ENCODE peak calls at places on chromosome 6, in eight cellular contexts. One of them, this sample, is unnamed.

GRCh38 chr6:152273002-152273401 is 364.2 kb downstream of the SYNE1 start:
- DNase-seq in left colon: peak
- DNase-seq in heart left ventricle: no peak
- DNase-seq in fibroblast of the conjunctiva: peak
- DNase-seq in NCI-H146: no peak
- DNase-seq in NCI-H1417: no peak
- DNase-seq in foreskin fibroblast: peak
- DNase-seq in GM23248: peak
- DNase-seq in this sample: peak

GRCh38 chr6:136072691-136073090 is 177.4 kb downstream of the MTFR2 start:
- DNase-seq in GM23248: no peak
- DNase-seq in left colon: no peak
- DNase-seq in NCI-H1417: no peak
- DNase-seq in heart left ventricle: no peak
- DNase-seq in NCI-H146: no peak
- DNase-seq in foreskin fibroblast: no peak
- DNase-seq in fibroblast of the conjunctiva: no peak
- DNase-seq in this sample: no peak

GRCh38 chr6:81821449-81821848 is 69.0 kb upstream of the TENT5A start:
- DNase-seq in NCI-H1417: no peak
- DNase-seq in fibroblast of the conjunctiva: no peak
- DNase-seq in left colon: no peak
- DNase-seq in heart left ventricle: no peak
- DNase-seq in NCI-H146: no peak
- DNase-seq in foreskin fibroblast: no peak
- DNase-seq in GM23248: no peak
- DNase-seq in this sample: no peak

GRCh38 chr6:88208736-88209135 is 42.6 kb upstream of the CNR1 start:
- DNase-seq in heart left ventricle: no peak
- DNase-seq in NCI-H146: no peak
- DNase-seq in fibroblast of the conjunctiva: no peak
- DNase-seq in foreskin fibroblast: no peak
- DNase-seq in NCI-H1417: no peak
- DNase-seq in left colon: no peak
- DNase-seq in GM23248: no peak
- DNase-seq in this sample: no peak

GRCh38 chr6:158002249-158002950 is 20.7 kb downstream of the SYNJ2 start:
- DNase-seq in NCI-H1417: no peak
- DNase-seq in foreskin fibroblast: no peak
- DNase-seq in fibroblast of the conjunctiva: no peak
- DNase-seq in left colon: peak
- DNase-seq in NCI-H146: no peak
- DNase-seq in GM23248: peak
- DNase-seq in heart left ventricle: no peak
- DNase-seq in this sample: no peak

GRCh38 chr6:130766239-130767144 is 60.7 kb upstream of the SMLR1 start:
- DNase-seq in heart left ventricle: no peak
- DNase-seq in NCI-H146: no peak
- DNase-seq in NCI-H1417: no peak
- DNase-seq in foreskin fibroblast: no peak
- DNase-seq in left colon: no peak
- DNase-seq in fibroblast of the conjunctiva: no peak
- DNase-seq in GM23248: no peak
- DNase-seq in this sample: no peak

GRCh38 chr6:38599261-38599660 is 40.5 kb downstream of the BTBD9 start:
- DNase-seq in foreskin fibroblast: no peak
- DNase-seq in GM23248: no peak
- DNase-seq in NCI-H146: no peak
- DNase-seq in fibroblast of the conjunctiva: no peak
- DNase-seq in NCI-H1417: no peak
- DNase-seq in left colon: no peak
- DNase-seq in heart left ventricle: no peak
- DNase-seq in this sample: no peak

GRCh38 chr6:125781307-125781868 is 9.4 kb upstream of the NCOA7 start:
- DNase-seq in fibroblast of the conjunctiva: no peak
- DNase-seq in foreskin fibroblast: peak
- DNase-seq in GM23248: peak
- DNase-seq in heart left ventricle: no peak
- DNase-seq in NCI-H1417: no peak
- DNase-seq in NCI-H146: peak
- DNase-seq in left colon: no peak
- DNase-seq in this sample: peak

GRCh38 chr6:163438940-163439335 is 24.4 kb downstream of the QKI start:
- DNase-seq in NCI-H146: peak
- DNase-seq in NCI-H1417: peak
- DNase-seq in heart left ventricle: peak
- DNase-seq in left colon: peak
- DNase-seq in GM23248: peak
- DNase-seq in fibroblast of the conjunctiva: no peak
- DNase-seq in foreskin fibroblast: no peak
- DNase-seq in this sample: no peak

GRCh38 chr6:112470950-112471349 is 123.8 kb downstream of the RFPL4B start:
- DNase-seq in NCI-H146: no peak
- DNase-seq in left colon: no peak
- DNase-seq in heart left ventricle: no peak
- DNase-seq in GM23248: no peak
- DNase-seq in NCI-H1417: no peak
- DNase-seq in fibroblast of the conjunctiva: no peak
- DNase-seq in foreskin fibroblast: no peak
- DNase-seq in this sample: no peak

GRCh38 chr6:108592371-108593337 is 31.9 kb downstream of the FOXO3 start:
- DNase-seq in heart left ventricle: no peak
- DNase-seq in foreskin fibroblast: peak
- DNase-seq in NCI-H1417: peak
- DNase-seq in GM23248: peak
- DNase-seq in fibroblast of the conjunctiva: no peak
- DNase-seq in NCI-H146: peak
- DNase-seq in left colon: peak
- DNase-seq in this sample: peak

GRCh38 chr6:169853196-169854082 is 102.0 kb downstream of the ERMARD start:
- DNase-seq in fibroblast of the conjunctiva: no peak
- DNase-seq in GM23248: no peak
- DNase-seq in NCI-H1417: no peak
- DNase-seq in heart left ventricle: no peak
- DNase-seq in foreskin fibroblast: no peak
- DNase-seq in left colon: no peak
- DNase-seq in NCI-H146: no peak
- DNase-seq in this sample: no peak

GRCh38 chr6:69732640-69733039 is 64.2 kb downstream of the LMBRD1 start:
- DNase-seq in heart left ventricle: no peak
- DNase-seq in GM23248: peak
- DNase-seq in NCI-H1417: no peak
- DNase-seq in fibroblast of the conjunctiva: no peak
- DNase-seq in left colon: no peak
- DNase-seq in NCI-H146: no peak
- DNase-seq in foreskin fibroblast: peak
- DNase-seq in this sample: no peak

GRCh38 chr6:12291785-12292604 is 1.8 kb downstream of the EDN1 start:
- DNase-seq in heart left ventricle: no peak
- DNase-seq in foreskin fibroblast: peak
- DNase-seq in NCI-H1417: no peak
- DNase-seq in fibroblast of the conjunctiva: no peak
- DNase-seq in left colon: peak
- DNase-seq in NCI-H146: no peak
- DNase-seq in GM23248: peak
- DNase-seq in this sample: no peak

GRCh38 chr6:168221000-168221399 is 98.6 kb downstream of the DACT2 start:
- DNase-seq in heart left ventricle: no peak
- DNase-seq in GM23248: no peak
- DNase-seq in fibroblast of the conjunctiva: no peak
- DNase-seq in foreskin fibroblast: no peak
- DNase-seq in NCI-H1417: no peak
- DNase-seq in NCI-H146: no peak
- DNase-seq in left colon: no peak
- DNase-seq in this sample: no peak

GRCh38 chr6:53792016-53792415 is 2.8 kb upstream of the LRRC1 start:
- DNase-seq in foreskin fibroblast: no peak
- DNase-seq in fibroblast of the conjunctiva: no peak
- DNase-seq in NCI-H1417: no peak
- DNase-seq in heart left ventricle: no peak
- DNase-seq in left colon: no peak
- DNase-seq in GM23248: peak
- DNase-seq in NCI-H146: no peak
- DNase-seq in this sample: no peak

GRCh38 chr6:159985296-159985940 is 16.5 kb downstream of the IGF2R start:
- DNase-seq in GM23248: peak
- DNase-seq in NCI-H1417: no peak
- DNase-seq in left colon: no peak
- DNase-seq in NCI-H146: no peak
- DNase-seq in foreskin fibroblast: peak
- DNase-seq in fibroblast of the conjunctiva: no peak
- DNase-seq in heart left ventricle: no peak
- DNase-seq in this sample: no peak

GRCh38 chr6:21506126-21506525 is 87.4 kb upstream of the SOX4 start:
- DNase-seq in GM23248: no peak
- DNase-seq in left colon: no peak
- DNase-seq in NCI-H1417: no peak
- DNase-seq in fibroblast of the conjunctiva: no peak
- DNase-seq in heart left ventricle: no peak
- DNase-seq in foreskin fibroblast: no peak
- DNase-seq in NCI-H146: no peak
- DNase-seq in this sample: no peak

GRCh38 chr6:122953766-122954165 is 42.3 kb upstream of the CLVS2 start:
- DNase-seq in left colon: no peak
- DNase-seq in NCI-H1417: no peak
- DNase-seq in GM23248: no peak
- DNase-seq in foreskin fibroblast: no peak
- DNase-seq in NCI-H146: no peak
- DNase-seq in heart left ventricle: no peak
- DNase-seq in fibroblast of the conjunctiva: no peak
- DNase-seq in this sample: no peak

GRCh38 chr6:79984261-79984660 is 20.2 kb upstream of the TTK start:
- DNase-seq in heart left ventricle: no peak
- DNase-seq in GM23248: peak
- DNase-seq in foreskin fibroblast: peak
- DNase-seq in fibroblast of the conjunctiva: no peak
- DNase-seq in left colon: peak
- DNase-seq in NCI-H1417: peak
- DNase-seq in NCI-H146: no peak
- DNase-seq in this sample: no peak

GRCh38 chr6:168493976-168494375 is 53.0 kb downstream of the SMOC2 start:
- DNase-seq in NCI-H146: no peak
- DNase-seq in heart left ventricle: no peak
- DNase-seq in fibroblast of the conjunctiva: no peak
- DNase-seq in NCI-H1417: no peak
- DNase-seq in foreskin fibroblast: no peak
- DNase-seq in left colon: no peak
- DNase-seq in GM23248: no peak
- DNase-seq in this sample: no peak

GRCh38 chr6:128567029-128567428 is 46.6 kb upstream of the PTPRK start:
- DNase-seq in fibroblast of the conjunctiva: no peak
- DNase-seq in left colon: no peak
- DNase-seq in NCI-H146: no peak
- DNase-seq in GM23248: peak
- DNase-seq in heart left ventricle: no peak
- DNase-seq in foreskin fibroblast: peak
- DNase-seq in NCI-H1417: no peak
- DNase-seq in this sample: peak

GRCh38 chr6:39113788-39114187 is 1.2 kb downstream of the SAYSD1 start:
- DNase-seq in NCI-H1417: no peak
- DNase-seq in foreskin fibroblast: no peak
- DNase-seq in left colon: no peak
- DNase-seq in NCI-H146: no peak
- DNase-seq in heart left ventricle: no peak
- DNase-seq in fibroblast of the conjunctiva: no peak
- DNase-seq in GM23248: no peak
- DNase-seq in this sample: no peak

GRCh38 chr6:158773581-158774449 is 45.4 kb downstream of the EZR start:
- DNase-seq in NCI-H146: no peak
- DNase-seq in foreskin fibroblast: no peak
- DNase-seq in NCI-H1417: no peak
- DNase-seq in heart left ventricle: no peak
- DNase-seq in left colon: peak
- DNase-seq in GM23248: no peak
- DNase-seq in fibroblast of the conjunctiva: no peak
- DNase-seq in this sample: no peak

GRCh38 chr6:143629104-143630080 is 48.4 kb upstream of the PHACTR2 start:
- DNase-seq in NCI-H1417: peak
- DNase-seq in GM23248: peak
- DNase-seq in fibroblast of the conjunctiva: no peak
- DNase-seq in NCI-H146: no peak
- DNase-seq in foreskin fibroblast: peak
- DNase-seq in heart left ventricle: no peak
- DNase-seq in left colon: no peak
- DNase-seq in this sample: no peak

GRCh38 chr6:150138638-150139037 is 4.2 kb upstream of the PPP1R14C start:
- DNase-seq in left colon: peak
- DNase-seq in foreskin fibroblast: no peak
- DNase-seq in heart left ventricle: no peak
- DNase-seq in NCI-H146: no peak
- DNase-seq in NCI-H1417: no peak
- DNase-seq in fibroblast of the conjunctiva: no peak
- DNase-seq in GM23248: no peak
- DNase-seq in this sample: no peak

This sample was measured in HFFc6.